ENCODE peak calls at places on chromosomes 6 and 20, in five cellular contexts. M is Panc1, B is vagina, W is ovary, L is tibial artery. O is an unnamed sample.

GRCh38 chr20:31573555-31574295 is 31.4 kb upstream of the ID1 start:
- DNase-seq in M (no peak), B (no peak), W (peak; percentile 45), L (no peak), O (no peak)

GRCh38 chr6:115896538-115897129 is 164.1 kb downstream of the FRK start:
- DNase-seq in M (peak; percentile 56), B (no peak), W (no peak), L (no peak), O (peak; percentile 9)

GRCh38 chr6:36576573-36576972 is 17.6 kb upstream of the SRSF3 start:
- DNase-seq in M (no peak), B (no peak), W (no peak), L (no peak), O (no peak)

GRCh38 chr20:62595491-62595890 is 46.8 kb upstream of the SLCO4A1 start:
- DNase-seq in M (no peak), B (no peak), W (peak; percentile 45), L (no peak), O (no peak)

GRCh38 chr6:147035891-147036290 is 168.3 kb upstream of the STXBP5 start:
- DNase-seq in M (no peak), B (no peak), W (no peak), L (no peak), O (no peak)

GRCh38 chr6:139679516-139680179 is 305.2 kb upstream of the CITED2 start:
- DNase-seq in M (peak; percentile 18), B (no peak), W (no peak), L (no peak), O (no peak)

GRCh38 chr6:118678866-118679265 is 27.5 kb upstream of the CEP85L start:
- DNase-seq in M (no peak), B (no peak), W (no peak), L (no peak), O (peak; percentile 22)

GRCh38 chr6:166957087-166957804 is 896 bp upstream of the RNASET2 start:
- DNase-seq in M (no peak), B (no peak), W (peak; percentile 63), L (peak; percentile 77), O (no peak)

GRCh38 chr6:6333498-6333897 is 13.0 kb upstream of the F13A1 start:
- DNase-seq in M (no peak), B (no peak), W (no peak), L (no peak), O (no peak)

GRCh38 chr6:90446164-90446563 is 140.7 kb downstream of the MAP3K7 start:
- DNase-seq in M (no peak), B (no peak), W (peak; percentile 47), L (no peak), O (no peak)

GRCh38 chr20:52048365-52048764 is 143.2 kb downstream of the ZFP64 start:
- DNase-seq in M (no peak), B (no peak), W (no peak), L (no peak), O (no peak)

GRCh38 chr20:52958206-52958605 is 14.0 kb upstream of the TSHZ2 start:
- DNase-seq in M (no peak), B (no peak), W (no peak), L (no peak), O (no peak)

GRCh38 chr6:99603421-99604160 is 3.0 kb upstream of the PRDM13 start:
- DNase-seq in M (no peak), B (no peak), W (no peak), L (no peak), O (no peak)

GRCh38 chr20:42093542-42094440 is 475.6 kb upstream of the CHD6 start:
- DNase-seq in M (no peak), B (no peak), W (no peak), L (no peak), O (no peak)

GRCh38 chr20:16947346-16947943 is 199.3 kb downstream of the OTOR start:
- DNase-seq in M (no peak), B (no peak), W (no peak), L (no peak), O (no peak)
- TF ChIP-seq CTCF in M (no peak), B (no peak), W (no peak), L (no peak), O (no peak)

GRCh38 chr6:47646689-47647088 is 51.7 kb upstream of the ADGRF4 start:
- DNase-seq in M (no peak), B (no peak), W (no peak), L (no peak), O (no peak)

GRCh38 chr6:47650553-47651432 is 47.6 kb upstream of the ADGRF4 start:
- DNase-seq in M (no peak), B (no peak), W (no peak), L (no peak), O (no peak)

GRCh38 chr6:47651505-47651944 is 46.9 kb upstream of the ADGRF4 start:
- DNase-seq in M (no peak), B (no peak), W (no peak), L (no peak), O (peak; percentile 69)

GRCh38 chr6:47647188-47647587 is 51.2 kb upstream of the ADGRF4 start:
- DNase-seq in M (no peak), B (no peak), W (no peak), L (no peak), O (no peak)

DNA sequence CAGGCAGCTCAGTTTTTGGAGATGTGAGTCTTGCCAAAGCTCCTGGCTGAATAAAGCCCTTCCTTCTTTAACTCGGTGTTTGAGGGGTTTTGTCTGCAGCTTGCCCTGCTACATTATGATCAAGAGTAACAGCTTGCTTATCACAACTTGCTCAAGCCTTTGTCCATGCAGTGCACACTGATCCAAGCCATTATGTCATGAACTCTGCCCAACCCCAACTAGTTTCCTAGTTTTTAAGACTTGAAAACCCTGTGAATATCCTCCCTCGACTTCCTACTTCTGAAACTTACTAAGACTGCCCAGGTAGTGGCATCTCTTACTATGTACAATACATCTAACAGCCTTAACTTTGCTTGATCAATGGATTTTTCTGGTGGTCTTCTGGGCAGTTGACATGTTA is 50.3 kb upstream of the ADGRF4 start:
- DNase-seq in M (no peak), B (no peak), W (no peak), L (no peak), O (no peak)
- H3K4me3 ChIP-seq in M (no peak overlapping the region), B (no peak overlapping the region), W (no peak overlapping the region), L (no peak overlapping the region), O (no peak overlapping the region)

GRCh38 chr6:107823047-107823557 is 1.0 kb downstream of the SCML4 start:
- DNase-seq in M (no peak), B (no peak), W (no peak), L (no peak), O (no peak)
- TF ChIP-seq CTCF in M (no peak), B (no peak), W (no peak), L (no peak), O (no peak)

GRCh38 chr6:148343383-148343782 is 745 bp downstream of the SASH1 start:
- DNase-seq in M (no peak), B (no peak), W (no peak), L (no peak), O (no peak)

GRCh38 chr6:148345578-148345977 is 2.9 kb downstream of the SASH1 start:
- DNase-seq in M (no peak), B (no peak), W (no peak), L (no peak), O (no peak)

GRCh38 chr6:148347076-148348054 is 4.7 kb downstream of the SASH1 start:
- DNase-seq in M (no peak), B (no peak), W (no peak), L (no peak), O (no peak)

GRCh38 chr6:148343028-148343374 is 363 bp downstream of the SASH1 start:
- DNase-seq in M (no peak), B (no peak), W (peak; percentile 25), L (peak; percentile 70), O (no peak)

GRCh38 chr6:148345176-148345575 is 2.5 kb downstream of the SASH1 start:
- DNase-seq in M (no peak), B (no peak), W (no peak), L (no peak), O (no peak)
- H3K4me3 ChIP-seq in M (no peak overlapping the region), B (no peak overlapping the region), W (no peak overlapping the region), L (peak overlapping the region; percentile 84), O (peak overlapping the region; percentile 82)

GRCh38 chr20:59940129-59940955 is at the start of the genes FAM217B and PPP1R3D:
- DNase-seq in M (peak; percentile 60), B (no peak), W (peak; percentile 95), L (peak; percentile 99), O (peak; percentile 55)
- TF ChIP-seq CTCF in M (no peak), B (no peak), W (no peak), L (no peak), O (no peak)

DNA sequence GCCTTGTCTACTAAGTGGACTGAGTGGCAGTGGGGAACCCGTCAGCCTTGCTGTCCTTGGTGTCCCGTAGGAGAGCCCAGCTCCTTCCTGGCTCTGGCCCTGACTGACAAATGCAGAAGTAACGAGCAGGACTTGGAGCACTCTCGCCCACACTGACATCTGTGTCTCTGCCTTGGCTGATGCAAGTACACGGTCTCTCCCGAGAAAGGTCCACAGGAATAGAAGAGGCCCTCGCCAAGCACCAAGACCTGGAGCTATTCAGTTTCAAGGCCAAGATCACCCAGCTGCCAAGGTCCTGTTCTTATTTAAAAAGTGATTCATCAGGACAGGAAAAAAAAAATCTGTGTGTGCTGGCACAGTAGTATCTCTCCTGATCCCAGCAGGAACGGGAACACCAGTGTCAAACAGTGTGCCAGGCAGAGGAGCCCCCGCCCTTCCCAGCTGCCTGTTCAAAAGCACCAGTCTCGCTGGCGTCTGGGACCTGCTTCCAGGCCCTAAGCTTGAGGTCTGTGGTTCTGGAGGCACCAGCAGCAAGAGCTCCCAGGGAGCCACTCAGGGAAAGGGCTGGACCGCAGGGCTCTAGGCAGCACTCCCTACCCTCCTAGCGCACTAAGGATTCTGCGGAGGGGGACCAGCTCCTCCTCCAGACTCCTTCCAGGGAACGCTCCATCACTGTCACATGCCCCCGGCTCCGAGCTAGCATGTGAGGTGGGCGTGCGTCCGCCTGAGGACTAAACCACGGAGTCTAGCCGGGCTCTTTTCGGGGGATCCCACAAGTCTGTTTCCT is 376.9 kb downstream of the RNGTT start:
- DNase-seq in M (no peak), B (no peak), W (no peak), L (peak; percentile 89), O (no peak)
- H3K4me3 ChIP-seq in M (no peak overlapping the region), B (no peak overlapping the region), W (no peak overlapping the region), L (no peak overlapping the region), O (peak overlapping the region; percentile 6)